ENCODE peak calls at places on chromosome 11, in seven cellular contexts. H is neuronal stem cell, M is H9, K is trophoblast cell, F is mesendoderm, Q is H1, G is mesenchymal stem cell. T is an unnamed sample.

GRCh38 chr11:130102457-130103249 is 33.0 kb downstream of the APLP2 start:
- DNase-seq in H (no peak), M (no peak), K (no peak), F (peak; percentile 20), Q (no peak), G (no peak), T (no peak)

GRCh38 chr11:32435511-32435946 is at the start of gene WT1:
- DNase-seq in H (no peak), M (peak; percentile 82), K (no peak), F (peak; percentile 68), Q (no peak), G (no peak), T (no peak)

GRCh38 chr11:17807034-17807433 is 72.5 kb downstream of the KCNC1 start:
- DNase-seq in H (peak; percentile 6), M (no peak), K (no peak), F (no peak), Q (no peak), G (no peak), T (no peak)

GRCh38 chr11:57094206-57094940 is 87.4 kb upstream of the LRRC55 start:
- DNase-seq in H (no peak), M (no peak), K (peak; percentile 60), F (peak; percentile 25), Q (no peak), G (peak; percentile 32), T (peak; percentile 21)

GRCh38 chr11:72683782-72684200 is 9.6 kb upstream of the PDE2A start:
- DNase-seq in H (peak; percentile 66), M (peak; percentile 85), K (peak; percentile 64), F (peak; percentile 82), Q (no peak), G (peak; percentile 51), T (peak; percentile 19)

GRCh38 chr11:12287009-12287373 is 90.4 kb upstream of the PARVA start:
- DNase-seq in H (no peak), M (no peak), K (peak; percentile 73), F (peak; percentile 96), Q (no peak), G (peak; percentile 97), T (peak; percentile 96)

GRCh38 chr11:58227956-58228615 is 632 bp downstream of the OR10Q1 start:
- DNase-seq in H (no peak), M (no peak), K (no peak), F (no peak), Q (no peak), G (no peak), T (no peak)

GRCh38 chr11:17603056-17603825 is 56.2 kb downstream of the OTOG start:
- DNase-seq in H (no peak), M (no peak), K (no peak), F (no peak), Q (no peak), G (no peak), T (no peak)

GRCh38 chr11:8730697-8731020 is 48.1 kb downstream of the RPL27A start:
- DNase-seq in H (no peak), M (no peak), K (no peak), F (no peak), Q (no peak), G (no peak), T (no peak)

GRCh38 chr11:8729837-8730696 is 47.5 kb downstream of the RPL27A start:
- DNase-seq in H (no peak), M (peak; percentile 57), K (no peak), F (no peak), Q (no peak), G (no peak), T (no peak)

GRCh38 chr11:8731647-8732188 is 49.1 kb downstream of the RPL27A start:
- DNase-seq in H (no peak), M (no peak), K (no peak), F (no peak), Q (no peak), G (no peak), T (no peak)

GRCh38 chr11:8726395-8726794 is 43.8 kb downstream of the RPL27A start:
- DNase-seq in H (no peak), M (no peak), K (peak; percentile 50), F (no peak), Q (no peak), G (no peak), T (no peak)

GRCh38 chr11:8728566-8728965 is 46.0 kb downstream of the RPL27A start:
- DNase-seq in H (no peak), M (no peak), K (no peak), F (no peak), Q (no peak), G (peak; percentile 84), T (peak; percentile 74)
- H3K79me1 ChIP-seq in H (peaks cover 4% of the 10 kb centered on the region), M (no peaks in the 10 kb centered on the region), K (peaks cover 2% of the 10 kb centered on the region), F (no peaks in the 10 kb centered on the region), Q (no peaks in the 10 kb centered on the region), G (peaks cover 39% of the 10 kb centered on the region), T (peaks cover 85% of the 10 kb centered on the region)

GRCh38 chr11:6012055-6012668 is 5.4 kb upstream of the OR56A4 start:
- DNase-seq in H (no peak), M (no peak), K (no peak), F (peak; percentile 3), Q (no peak), G (peak; percentile 0), T (no peak)
- H3K79me1 ChIP-seq in H (peaks cover 2% of the 10 kb centered on the region), M (no peaks in the 10 kb centered on the region), K (no peaks in the 10 kb centered on the region), F (no peaks in the 10 kb centered on the region), Q (no peaks in the 10 kb centered on the region), G (no peaks in the 10 kb centered on the region), T (no peaks in the 10 kb centered on the region)

DNA sequence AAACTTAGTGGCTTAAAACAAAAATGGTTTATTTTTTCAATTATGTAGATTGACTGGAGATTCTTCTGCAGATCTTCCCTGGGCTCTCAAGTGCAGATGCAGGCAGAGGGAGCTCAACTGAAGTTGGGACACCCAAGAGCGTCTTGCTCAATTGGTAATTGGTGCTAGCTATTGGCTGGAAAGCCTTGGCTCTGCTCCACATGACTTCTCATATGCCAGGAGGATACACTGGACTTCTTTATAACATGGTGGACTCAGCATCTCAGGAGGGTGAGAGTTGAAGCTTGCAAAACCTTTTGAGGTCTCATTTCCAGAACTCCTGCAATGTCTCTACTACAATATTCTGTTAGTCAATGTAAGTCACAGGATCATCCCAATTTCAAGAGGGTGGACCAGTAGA is 42.2 kb upstream of the PRSS23 start:
- DNase-seq in H (no peak), M (no peak), K (no peak), F (no peak), Q (no peak), G (no peak), T (no peak)
- H3K79me1 ChIP-seq in H (no peaks in the 10 kb centered on the region), M (no peaks in the 10 kb centered on the region), K (no peaks in the 10 kb centered on the region), F (no peaks in the 10 kb centered on the region), Q (no peaks in the 10 kb centered on the region), G (no peaks in the 10 kb centered on the region), T (no peaks in the 10 kb centered on the region)

DNA sequence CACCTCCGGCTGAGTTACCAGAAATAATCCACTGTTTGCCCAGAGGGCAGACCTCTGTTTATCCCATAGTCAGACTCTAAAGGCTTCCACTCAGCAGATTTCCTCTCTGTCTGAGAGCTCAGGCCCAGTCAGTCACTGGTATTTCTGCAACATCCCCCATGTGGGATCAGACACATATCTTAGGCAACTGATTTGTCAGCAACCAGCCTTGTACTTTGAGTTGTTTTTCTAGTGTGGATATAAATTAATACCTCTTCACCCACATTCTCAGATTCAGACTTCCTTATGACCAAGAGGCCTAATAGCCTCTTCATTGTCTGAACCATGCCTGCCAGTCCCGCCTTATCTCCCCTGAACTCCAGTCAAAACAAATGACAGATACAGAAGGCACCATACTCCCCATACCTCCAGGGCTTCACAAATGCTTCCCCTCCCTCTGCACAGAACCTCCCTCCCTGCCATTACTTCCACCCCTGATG is 193.5 kb downstream of the FAM76B start:
- DNase-seq in H (no peak), M (no peak), K (peak; percentile 33), F (peak; percentile 3), Q (no peak), G (peak; percentile 90), T (peak; percentile 39)
- H3K79me1 ChIP-seq in H (no peaks in the 10 kb centered on the region), M (no peaks in the 10 kb centered on the region), K (peaks cover 13% of the 10 kb centered on the region), F (no peaks in the 10 kb centered on the region), Q (no peaks in the 10 kb centered on the region), G (no peaks in the 10 kb centered on the region), T (no peaks in the 10 kb centered on the region)

GRCh38 chr11:5486003-5486402 is 2.5 kb upstream of the OR52D1 start:
- DNase-seq in H (no peak), M (no peak), K (no peak), F (no peak), Q (no peak), G (no peak), T (no peak)
- H3K79me1 ChIP-seq in H (no peaks in the 10 kb centered on the region), M (no peaks in the 10 kb centered on the region), K (no peaks in the 10 kb centered on the region), F (no peaks in the 10 kb centered on the region), Q (no peaks in the 10 kb centered on the region), G (no peaks in the 10 kb centered on the region), T (no peaks in the 10 kb centered on the region)

GRCh38 chr11:112532506-112532905 is 271.8 kb upstream of the PLET1 start:
- DNase-seq in H (no peak), M (no peak), K (no peak), F (no peak), Q (no peak), G (no peak), T (no peak)
- H3K79me1 ChIP-seq in H (no peaks in the 10 kb centered on the region), M (no peaks in the 10 kb centered on the region), K (no peaks in the 10 kb centered on the region), F (no peaks in the 10 kb centered on the region), Q (no peaks in the 10 kb centered on the region), G (no peaks in the 10 kb centered on the region), T (no peaks in the 10 kb centered on the region)